ENCODE peak calls at places on chromosomes 5 and 9, in five cellular contexts. One of them, this sample, is unnamed.

GRCh38 chr5:28415791-28416443 is 1377.5 kb upstream of the CDH9 start:
- DNase-seq in choroid plexus epithelial cell: no peak
- DNase-seq in AG09309: no peak
- DNase-seq in stomach: no peak
- DNase-seq in BJ: no peak
- DNase-seq in this sample: no peak

GRCh38 chr5:143601917-143602333 is 198.4 kb upstream of the NR3C1 start:
- DNase-seq in stomach: no peak
- DNase-seq in BJ: no peak
- DNase-seq in choroid plexus epithelial cell: no peak
- DNase-seq in AG09309: no peak
- DNase-seq in this sample: no peak

GRCh38 chr5:132417889-132418432 is 48.5 kb downstream of the SLC22A5 start:
- DNase-seq in stomach: no peak
- DNase-seq in AG09309: no peak
- DNase-seq in BJ: no peak
- DNase-seq in choroid plexus epithelial cell: no peak
- DNase-seq in this sample: no peak

GRCh38 chr9:91836515-91836914 is 113.5 kb downstream of the ROR2 start:
- DNase-seq in choroid plexus epithelial cell: no peak
- DNase-seq in AG09309: no peak
- DNase-seq in BJ: no peak
- DNase-seq in stomach: no peak
- DNase-seq in this sample: no peak

GRCh38 chr9:18675973-18676372 is 202.0 kb downstream of the ADAMTSL1 start:
- DNase-seq in stomach: no peak
- DNase-seq in BJ: no peak
- DNase-seq in choroid plexus epithelial cell: no peak
- DNase-seq in AG09309: no peak
- DNase-seq in this sample: no peak

GRCh38 chr9:135756576-135756975 is 54.6 kb downstream of the KCNT1 start:
- DNase-seq in choroid plexus epithelial cell: no peak
- DNase-seq in BJ: no peak
- DNase-seq in stomach: no peak
- DNase-seq in AG09309: no peak
- DNase-seq in this sample: no peak

GRCh38 chr9:38037981-38038306 is 31.1 kb downstream of the SHB start:
- DNase-seq in choroid plexus epithelial cell: no peak
- DNase-seq in stomach: no peak
- DNase-seq in AG09309: no peak
- DNase-seq in BJ: no peak
- DNase-seq in this sample: no peak

GRCh38 chr9:8863064-8863463 is 1063.5 kb upstream of the DMAC1 start:
- DNase-seq in BJ: no peak
- DNase-seq in choroid plexus epithelial cell: no peak
- DNase-seq in AG09309: no peak
- DNase-seq in stomach: no peak
- DNase-seq in this sample: no peak

GRCh38 chr9:82763631-82764030 is 299.3 kb downstream of the RASEF start:
- DNase-seq in stomach: no peak
- DNase-seq in choroid plexus epithelial cell: no peak
- DNase-seq in BJ: no peak
- DNase-seq in AG09309: no peak
- DNase-seq in this sample: no peak

GRCh38 chr9:86821011-86821845 is 126.1 kb downstream of the GAS1 start:
- DNase-seq in choroid plexus epithelial cell: peak; percentile 18
- DNase-seq in BJ: no peak
- DNase-seq in stomach: no peak
- DNase-seq in AG09309: no peak
- DNase-seq in this sample: no peak

GRCh38 chr9:99006979-99007378 is 63.3 kb downstream of the COL15A1 start:
- DNase-seq in stomach: no peak
- DNase-seq in choroid plexus epithelial cell: no peak
- DNase-seq in AG09309: no peak
- DNase-seq in BJ: no peak
- DNase-seq in this sample: no peak

GRCh38 chr9:130323051-130323757 is 57.6 kb downstream of the HMCN2 start:
- DNase-seq in BJ: no peak
- DNase-seq in AG09309: no peak
- DNase-seq in choroid plexus epithelial cell: no peak
- DNase-seq in stomach: no peak
- DNase-seq in this sample: no peak

GRCh38 chr5:56601641-56602071 is 213.7 kb upstream of the MAP3K1 start:
- DNase-seq in AG09309: no peak
- DNase-seq in stomach: no peak
- DNase-seq in BJ: peak; percentile 63
- DNase-seq in choroid plexus epithelial cell: peak; percentile 50
- DNase-seq in this sample: no peak

GRCh38 chr5:109318455-109319108 is 91.2 kb downstream of the PJA2 start:
- DNase-seq in choroid plexus epithelial cell: no peak
- DNase-seq in BJ: no peak
- DNase-seq in AG09309: no peak
- DNase-seq in stomach: no peak
- DNase-seq in this sample: no peak

GRCh38 chr9:38084556-38084880 is 15.5 kb upstream of the SHB start:
- DNase-seq in choroid plexus epithelial cell: no peak
- DNase-seq in BJ: no peak
- DNase-seq in AG09309: no peak
- DNase-seq in stomach: no peak
- DNase-seq in this sample: no peak

GRCh38 chr9:121302341-121302740 is 34.4 kb downstream of the GSN start:
- DNase-seq in stomach: no peak
- DNase-seq in BJ: no peak
- DNase-seq in AG09309: no peak
- DNase-seq in choroid plexus epithelial cell: no peak
- DNase-seq in this sample: no peak

GRCh38 chr5:16934123-16934522 is 2.0 kb downstream of the MYO10 start:
- DNase-seq in AG09309: peak; percentile 37
- DNase-seq in choroid plexus epithelial cell: peak; percentile 90
- DNase-seq in stomach: peak; percentile 74
- DNase-seq in BJ: no peak
- DNase-seq in this sample: no peak

GRCh38 chr9:1429328-1429727 is 379.2 kb downstream of the DMRT2 start:
- DNase-seq in AG09309: no peak
- DNase-seq in stomach: no peak
- DNase-seq in choroid plexus epithelial cell: peak; percentile 4
- DNase-seq in BJ: no peak
- DNase-seq in this sample: no peak

GRCh38 chr5:133814152-133814551 is 154.3 kb downstream of the C5orf15 start:
- DNase-seq in choroid plexus epithelial cell: no peak
- DNase-seq in stomach: no peak
- DNase-seq in BJ: no peak
- DNase-seq in AG09309: no peak
- DNase-seq in this sample: no peak

GRCh38 chr9:34612788-34613390 is 992 bp upstream of the RPP25L start:
- DNase-seq in BJ: no peak
- DNase-seq in stomach: peak; percentile 78
- DNase-seq in choroid plexus epithelial cell: peak; percentile 78
- DNase-seq in AG09309: peak; percentile 23
- DNase-seq in this sample: peak; percentile 56

GRCh38 chr9:21965401-21965951 is 28.7 kb downstream of the CDKN2A start:
- DNase-seq in AG09309: no peak
- DNase-seq in choroid plexus epithelial cell: peak; percentile 91
- DNase-seq in stomach: peak; percentile 67
- DNase-seq in BJ: no peak
- DNase-seq in this sample: peak; percentile 41

GRCh38 chr5:165616550-165617430 is 2111.4 kb downstream of the MAT2B start:
- DNase-seq in stomach: no peak
- DNase-seq in BJ: no peak
- DNase-seq in AG09309: no peak
- DNase-seq in choroid plexus epithelial cell: peak; percentile 19
- DNase-seq in this sample: no peak

GRCh38 chr5:138024117-138024516 is 8.8 kb downstream of the FAM13B start:
- DNase-seq in stomach: no peak
- DNase-seq in AG09309: no peak
- DNase-seq in choroid plexus epithelial cell: peak; percentile 18
- DNase-seq in BJ: no peak
- DNase-seq in this sample: no peak

GRCh38 chr9:4985376-4986266 is 549 bp downstream of the JAK2 start:
- DNase-seq in stomach: peak; percentile 43
- DNase-seq in BJ: no peak
- DNase-seq in choroid plexus epithelial cell: peak; percentile 55
- DNase-seq in AG09309: no peak
- DNase-seq in this sample: no peak

GRCh38 chr5:125227333-125228075 is 481.1 kb upstream of the ZNF608 start:
- DNase-seq in stomach: no peak
- DNase-seq in choroid plexus epithelial cell: peak; percentile 57
- DNase-seq in BJ: no peak
- DNase-seq in AG09309: no peak
- DNase-seq in this sample: no peak

GRCh38 chr5:31824886-31825774 is 186.2 kb downstream of the PDZD2 start:
- DNase-seq in AG09309: peak; percentile 25
- DNase-seq in stomach: peak; percentile 50
- DNase-seq in choroid plexus epithelial cell: peak; percentile 87
- DNase-seq in BJ: peak; percentile 8
- DNase-seq in this sample: no peak

GRCh38 chr9:89495824-89496555 is 1.9 kb downstream of the SEMA4D start:
- DNase-seq in choroid plexus epithelial cell: no peak
- DNase-seq in stomach: peak; percentile 24
- DNase-seq in AG09309: no peak
- DNase-seq in BJ: no peak
- DNase-seq in this sample: no peak

GRCh38 chr5:54171645-54172384 is 138.6 kb downstream of the ARL15 start:
- DNase-seq in BJ: no peak
- DNase-seq in stomach: peak; percentile 78
- DNase-seq in AG09309: no peak
- DNase-seq in choroid plexus epithelial cell: peak; percentile 62
- DNase-seq in this sample: no peak

GRCh38 chr9:16985559-16986348 is 115.3 kb upstream of the BNC2 start:
- DNase-seq in choroid plexus epithelial cell: peak; percentile 63
- DNase-seq in stomach: no peak
- DNase-seq in BJ: peak; percentile 55
- DNase-seq in AG09309: peak; percentile 62
- DNase-seq in this sample: no peak

GRCh38 chr9:126346031-126346430 is 19.4 kb downstream of the MVB12B start:
- DNase-seq in choroid plexus epithelial cell: no peak
- DNase-seq in AG09309: no peak
- DNase-seq in BJ: no peak
- DNase-seq in stomach: no peak
- DNase-seq in this sample: no peak

GRCh38 chr5:59791131-59791485 is 102.4 kb downstream of the PDE4D start:
- DNase-seq in choroid plexus epithelial cell: no peak
- DNase-seq in AG09309: no peak
- DNase-seq in BJ: no peak
- DNase-seq in stomach: no peak
- DNase-seq in this sample: no peak

GRCh38 chr5:173289372-173289771 is 38.8 kb downstream of the STC2 start:
- DNase-seq in stomach: no peak
- DNase-seq in choroid plexus epithelial cell: no peak
- DNase-seq in AG09309: no peak
- DNase-seq in BJ: no peak
- DNase-seq in this sample: no peak

GRCh38 chr5:149452665-149453617 is 73.8 kb upstream of the IL17B start:
- DNase-seq in stomach: no peak
- DNase-seq in choroid plexus epithelial cell: peak; percentile 96
- DNase-seq in BJ: peak; percentile 91
- DNase-seq in AG09309: peak; percentile 84
- DNase-seq in this sample: no peak

GRCh38 chr9:123391233-123391632 is 35.2 kb downstream of the CRB2 start:
- DNase-seq in choroid plexus epithelial cell: no peak
- DNase-seq in stomach: no peak
- DNase-seq in BJ: no peak
- DNase-seq in AG09309: no peak
- DNase-seq in this sample: no peak

GRCh38 chr9:123389070-123389469 is 33.1 kb downstream of the CRB2 start:
- DNase-seq in BJ: no peak
- DNase-seq in choroid plexus epithelial cell: no peak
- DNase-seq in AG09309: no peak
- DNase-seq in stomach: no peak
- DNase-seq in this sample: no peak

GRCh38 chr9:123390337-123391135 is 34.5 kb downstream of the CRB2 start:
- DNase-seq in stomach: no peak
- DNase-seq in AG09309: no peak
- DNase-seq in BJ: no peak
- DNase-seq in choroid plexus epithelial cell: no peak
- DNase-seq in this sample: no peak

GRCh38 chr9:123389698-123390097 is 33.7 kb downstream of the CRB2 start:
- DNase-seq in stomach: no peak
- DNase-seq in choroid plexus epithelial cell: no peak
- DNase-seq in AG09309: no peak
- DNase-seq in BJ: no peak
- DNase-seq in this sample: no peak

DNA sequence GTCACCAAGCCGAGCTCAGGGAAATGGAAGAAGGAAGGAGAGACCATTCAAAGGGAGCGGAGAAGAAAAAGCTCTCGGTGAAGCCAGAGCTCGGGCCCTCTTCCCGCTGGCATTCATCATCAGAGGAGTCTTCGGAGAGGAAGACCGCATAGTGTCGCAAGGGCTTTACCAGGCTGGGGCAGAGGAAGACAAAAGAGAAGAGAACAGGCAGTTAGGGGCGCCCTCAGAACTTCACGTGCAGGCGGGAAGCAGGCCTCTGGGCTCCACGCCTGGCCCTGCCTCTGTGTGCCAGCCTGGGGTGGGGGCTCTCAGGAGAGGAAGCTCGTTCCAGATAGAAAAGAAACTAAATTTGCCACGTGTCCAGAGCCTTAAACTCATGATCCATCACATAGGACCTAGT is 31.7 kb downstream of the CRB2 start:
- DNase-seq in choroid plexus epithelial cell: no peak
- DNase-seq in stomach: no peak
- DNase-seq in BJ: no peak
- DNase-seq in AG09309: no peak
- DNase-seq in this sample: no peak
- TF ChIP-seq CTCF in choroid plexus epithelial cell: no peak
- TF ChIP-seq CTCF in stomach: no peak
- TF ChIP-seq CTCF in BJ: no peak
- TF ChIP-seq CTCF in AG09309: no peak
- TF ChIP-seq CTCF in this sample: no peak

GRCh38 chr9:36788534-36788933 is 215.8 kb downstream of the MELK start:
- DNase-seq in choroid plexus epithelial cell: peak; percentile 6
- DNase-seq in AG09309: no peak
- DNase-seq in BJ: no peak
- DNase-seq in stomach: no peak
- DNase-seq in this sample: no peak
- TF ChIP-seq CTCF in choroid plexus epithelial cell: peak; percentile 50
- TF ChIP-seq CTCF in AG09309: peak; percentile 39
- TF ChIP-seq CTCF in BJ: peak; percentile 48
- TF ChIP-seq CTCF in stomach: no peak
- TF ChIP-seq CTCF in this sample: no peak

DNA sequence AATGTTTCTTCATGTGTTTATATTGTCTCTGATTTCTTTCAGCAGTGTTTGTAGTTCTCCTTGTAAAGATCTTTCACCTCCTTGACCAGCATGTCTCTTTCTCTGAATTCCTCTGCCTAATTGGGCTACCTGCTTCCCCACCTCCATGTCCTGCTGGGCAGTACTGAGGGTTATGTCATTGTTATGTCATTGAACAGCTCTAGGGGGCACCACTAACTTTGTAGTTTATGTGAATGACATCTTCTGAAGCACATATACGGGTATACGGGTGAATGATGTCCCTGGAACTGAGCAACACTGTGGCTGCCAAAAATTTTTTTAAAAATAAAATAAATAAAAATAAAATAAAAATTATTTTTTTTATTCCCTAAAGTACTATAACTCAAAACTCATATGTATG is 16.9 kb upstream of the SNCAIP start:
- DNase-seq in AG09309: no peak
- DNase-seq in stomach: no peak
- DNase-seq in BJ: no peak
- DNase-seq in choroid plexus epithelial cell: no peak
- DNase-seq in this sample: no peak
- TF ChIP-seq CTCF in AG09309: peak; percentile 19
- TF ChIP-seq CTCF in stomach: no peak
- TF ChIP-seq CTCF in BJ: peak; percentile 11
- TF ChIP-seq CTCF in choroid plexus epithelial cell: peak; percentile 9
- TF ChIP-seq CTCF in this sample: no peak

GRCh38 chr5:169576181-169576598 is 7.4 kb upstream of the SPDL1 start:
- DNase-seq in BJ: peak; percentile 63
- DNase-seq in stomach: no peak
- DNase-seq in choroid plexus epithelial cell: peak; percentile 71
- DNase-seq in AG09309: peak; percentile 86
- DNase-seq in this sample: no peak
- TF ChIP-seq CTCF in BJ: no peak
- TF ChIP-seq CTCF in stomach: no peak
- TF ChIP-seq CTCF in choroid plexus epithelial cell: no peak
- TF ChIP-seq CTCF in AG09309: no peak
- TF ChIP-seq CTCF in this sample: no peak